ENCODE peak calls at places on chromosomes 5 and 9, in seven cellular contexts. One of them, this sample, is unnamed.

GRCh38 chr5:167639213-167639612 is 652.2 kb upstream of the WWC1 start:
- DNase-seq in GM10248: no peak
- DNase-seq in NCI-H748 treated with DMSO at 0.1 percent for 48 hours: no peak
- DNase-seq in stimulated activated CD8-positive, alpha-beta memory T cell treated with anti-CD3 and anti-CD28 coated beads, Interleukin-2, amount 100 ng/mL, for 1 hour: no peak
- DNase-seq in MM.1S: no peak
- DNase-seq in HS-5: peak; percentile 39
- DNase-seq in pulmonary artery endothelial cell: no peak
- DNase-seq in this sample: peak; percentile 25

GRCh38 chr5:137300411-137301240 is 198.5 kb downstream of the SPOCK1 start:
- DNase-seq in MM.1S: no peak
- DNase-seq in NCI-H748 treated with DMSO at 0.1 percent for 48 hours: no peak
- DNase-seq in stimulated activated CD8-positive, alpha-beta memory T cell treated with anti-CD3 and anti-CD28 coated beads, Interleukin-2, amount 100 ng/mL, for 1 hour: no peak
- DNase-seq in GM10248: no peak
- DNase-seq in HS-5: peak; percentile 5
- DNase-seq in pulmonary artery endothelial cell: peak; percentile 71
- DNase-seq in this sample: no peak

GRCh38 chr5:89878733-89879132 is 530.8 kb downstream of the CETN3 start:
- DNase-seq in MM.1S: no peak
- DNase-seq in stimulated activated CD8-positive, alpha-beta memory T cell treated with anti-CD3 and anti-CD28 coated beads, Interleukin-2, amount 100 ng/mL, for 1 hour: no peak
- DNase-seq in HS-5: no peak
- DNase-seq in NCI-H748 treated with DMSO at 0.1 percent for 48 hours: no peak
- DNase-seq in GM10248: no peak
- DNase-seq in pulmonary artery endothelial cell: no peak
- DNase-seq in this sample: no peak

GRCh38 chr5:104241051-104241450 is 678.5 kb upstream of the NUDT12 start:
- DNase-seq in GM10248: no peak
- DNase-seq in pulmonary artery endothelial cell: no peak
- DNase-seq in stimulated activated CD8-positive, alpha-beta memory T cell treated with anti-CD3 and anti-CD28 coated beads, Interleukin-2, amount 100 ng/mL, for 1 hour: no peak
- DNase-seq in HS-5: no peak
- DNase-seq in NCI-H748 treated with DMSO at 0.1 percent for 48 hours: no peak
- DNase-seq in MM.1S: no peak
- DNase-seq in this sample: peak; percentile 83

GRCh38 chr9:83601463-83601862 is 21.5 kb upstream of the IDNK start:
- DNase-seq in HS-5: no peak
- DNase-seq in GM10248: no peak
- DNase-seq in NCI-H748 treated with DMSO at 0.1 percent for 48 hours: no peak
- DNase-seq in pulmonary artery endothelial cell: no peak
- DNase-seq in stimulated activated CD8-positive, alpha-beta memory T cell treated with anti-CD3 and anti-CD28 coated beads, Interleukin-2, amount 100 ng/mL, for 1 hour: no peak
- DNase-seq in MM.1S: no peak
- DNase-seq in this sample: no peak

GRCh38 chr5:1737790-1738405 is 61.7 kb downstream of the MRPL36 start:
- DNase-seq in GM10248: peak; percentile 69
- DNase-seq in HS-5: peak; percentile 3
- DNase-seq in stimulated activated CD8-positive, alpha-beta memory T cell treated with anti-CD3 and anti-CD28 coated beads, Interleukin-2, amount 100 ng/mL, for 1 hour: no peak
- DNase-seq in NCI-H748 treated with DMSO at 0.1 percent for 48 hours: peak; percentile 74
- DNase-seq in pulmonary artery endothelial cell: no peak
- DNase-seq in MM.1S: peak; percentile 56
- DNase-seq in this sample: peak; percentile 53

GRCh38 chr9:90813523-90813922 is 11.9 kb downstream of the SYK start:
- DNase-seq in HS-5: no peak
- DNase-seq in NCI-H748 treated with DMSO at 0.1 percent for 48 hours: no peak
- DNase-seq in pulmonary artery endothelial cell: no peak
- DNase-seq in GM10248: no peak
- DNase-seq in MM.1S: no peak
- DNase-seq in stimulated activated CD8-positive, alpha-beta memory T cell treated with anti-CD3 and anti-CD28 coated beads, Interleukin-2, amount 100 ng/mL, for 1 hour: no peak
- DNase-seq in this sample: no peak

GRCh38 chr9:121670447-121670846 is 19.0 kb downstream of the DAB2IP start:
- DNase-seq in HS-5: no peak
- DNase-seq in pulmonary artery endothelial cell: no peak
- DNase-seq in MM.1S: no peak
- DNase-seq in stimulated activated CD8-positive, alpha-beta memory T cell treated with anti-CD3 and anti-CD28 coated beads, Interleukin-2, amount 100 ng/mL, for 1 hour: no peak
- DNase-seq in GM10248: no peak
- DNase-seq in NCI-H748 treated with DMSO at 0.1 percent for 48 hours: no peak
- DNase-seq in this sample: no peak

GRCh38 chr9:107274953-107275422 is 8.1 kb upstream of the RAD23B start:
- DNase-seq in GM10248: no peak
- DNase-seq in stimulated activated CD8-positive, alpha-beta memory T cell treated with anti-CD3 and anti-CD28 coated beads, Interleukin-2, amount 100 ng/mL, for 1 hour: no peak
- DNase-seq in NCI-H748 treated with DMSO at 0.1 percent for 48 hours: no peak
- DNase-seq in MM.1S: no peak
- DNase-seq in HS-5: peak; percentile 99
- DNase-seq in pulmonary artery endothelial cell: no peak
- DNase-seq in this sample: peak; percentile 66

GRCh38 chr9:111566234-111566633 is 33.2 kb downstream of the PTGR1 start:
- DNase-seq in GM10248: no peak
- DNase-seq in NCI-H748 treated with DMSO at 0.1 percent for 48 hours: no peak
- DNase-seq in stimulated activated CD8-positive, alpha-beta memory T cell treated with anti-CD3 and anti-CD28 coated beads, Interleukin-2, amount 100 ng/mL, for 1 hour: no peak
- DNase-seq in MM.1S: no peak
- DNase-seq in pulmonary artery endothelial cell: no peak
- DNase-seq in HS-5: no peak
- DNase-seq in this sample: peak; percentile 74

GRCh38 chr9:134925011-134925511 is 7.3 kb upstream of the FCN1 start:
- DNase-seq in stimulated activated CD8-positive, alpha-beta memory T cell treated with anti-CD3 and anti-CD28 coated beads, Interleukin-2, amount 100 ng/mL, for 1 hour: no peak
- DNase-seq in HS-5: no peak
- DNase-seq in NCI-H748 treated with DMSO at 0.1 percent for 48 hours: no peak
- DNase-seq in GM10248: no peak
- DNase-seq in pulmonary artery endothelial cell: no peak
- DNase-seq in MM.1S: no peak
- DNase-seq in this sample: no peak

GRCh38 chr9:125912261-125912660 is 165.1 kb downstream of the PBX3 start:
- DNase-seq in stimulated activated CD8-positive, alpha-beta memory T cell treated with anti-CD3 and anti-CD28 coated beads, Interleukin-2, amount 100 ng/mL, for 1 hour: no peak
- DNase-seq in GM10248: no peak
- DNase-seq in pulmonary artery endothelial cell: no peak
- DNase-seq in NCI-H748 treated with DMSO at 0.1 percent for 48 hours: no peak
- DNase-seq in MM.1S: no peak
- DNase-seq in HS-5: no peak
- DNase-seq in this sample: no peak

GRCh38 chr5:14749579-14750091 is 85.1 kb downstream of the OTULIN start:
- DNase-seq in GM10248: no peak
- DNase-seq in NCI-H748 treated with DMSO at 0.1 percent for 48 hours: no peak
- DNase-seq in pulmonary artery endothelial cell: no peak
- DNase-seq in stimulated activated CD8-positive, alpha-beta memory T cell treated with anti-CD3 and anti-CD28 coated beads, Interleukin-2, amount 100 ng/mL, for 1 hour: no peak
- DNase-seq in MM.1S: no peak
- DNase-seq in HS-5: no peak
- DNase-seq in this sample: no peak

GRCh38 chr9:94867281-94867841 is 140.9 kb downstream of the AOPEP start:
- DNase-seq in pulmonary artery endothelial cell: peak; percentile 76
- DNase-seq in HS-5: peak; percentile 34
- DNase-seq in NCI-H748 treated with DMSO at 0.1 percent for 48 hours: no peak
- DNase-seq in GM10248: no peak
- DNase-seq in MM.1S: no peak
- DNase-seq in stimulated activated CD8-positive, alpha-beta memory T cell treated with anti-CD3 and anti-CD28 coated beads, Interleukin-2, amount 100 ng/mL, for 1 hour: no peak
- DNase-seq in this sample: peak; percentile 40

GRCh38 chr5:11240293-11241190 is 479.5 kb upstream of the DAP start:
- DNase-seq in HS-5: no peak
- DNase-seq in NCI-H748 treated with DMSO at 0.1 percent for 48 hours: no peak
- DNase-seq in stimulated activated CD8-positive, alpha-beta memory T cell treated with anti-CD3 and anti-CD28 coated beads, Interleukin-2, amount 100 ng/mL, for 1 hour: no peak
- DNase-seq in pulmonary artery endothelial cell: no peak
- DNase-seq in GM10248: no peak
- DNase-seq in MM.1S: no peak
- DNase-seq in this sample: no peak